ENCODE peak calls at places on chromosome 1, in nine cellular contexts. Y is stomach; K is progenitor cell of endocrine pancreas; A is GM12878; C is hepatocyte; H is PC-9; E is CD8-positive, alpha-beta T cell; V is AG09309; X is IMR-90. R is an unnamed sample.

GRCh38 chr1:111511362-111511761 is 7.9 kb upstream of the ADORA3 start:
- DNase-seq in Y (no peak), K (no peak), A (no peak), C (no peak), H (no peak), E (no peak), V (no peak), X (no peak), R (no peak)

GRCh38 chr1:209323743-209324142 is 259.8 kb upstream of the CAMK1G start:
- DNase-seq in Y (no peak), K (no peak), A (no peak), C (no peak), H (no peak), E (no peak), V (no peak), X (no peak), R (no peak)

GRCh38 chr1:182786223-182787001 is 3.2 kb upstream of the NPL start:
- DNase-seq in Y (peak), K (peak), A (no peak), C (peak), H (peak), E (no peak), V (peak), X (peak), R (peak)

GRCh38 chr1:93567255-93567918 is 114.2 kb downstream of the BCAR3 start:
- DNase-seq in Y (no peak), K (no peak), A (no peak), C (peak), H (no peak), E (no peak), V (peak), X (peak), R (no peak)

GRCh38 chr1:220828211-220828553 is 41.5 kb downstream of the MTARC1 start:
- DNase-seq in Y (no peak), K (no peak), A (no peak), C (no peak), H (no peak), E (no peak), V (no peak), X (no peak), R (no peak)

GRCh38 chr1:248596615-248597014 is 885 bp downstream of the OR2T10 start:
- DNase-seq in Y (no peak), K (no peak), A (no peak), C (no peak), H (no peak), E (no peak), V (no peak), X (no peak), R (no peak)

GRCh38 chr1:108856994-108857393 is at the start of gene AKNAD1:
- DNase-seq in Y (no peak), K (no peak), A (no peak), C (no peak), H (no peak), E (no peak), V (no peak), X (no peak), R (no peak)

GRCh38 chr1:206555473-206555935 is 48.2 kb downstream of the RASSF5 start:
- DNase-seq in Y (no peak), K (no peak), A (no peak), C (peak), H (no peak), E (no peak), V (no peak), X (no peak), R (no peak)

GRCh38 chr1:7301346-7301993 is 469.6 kb upstream of the VAMP3 start:
- DNase-seq in Y (no peak), K (no peak), A (no peak), C (no peak), H (no peak), E (no peak), V (no peak), X (peak), R (no peak)

GRCh38 chr1:26094677-26095383 is 16.8 kb upstream of the PDIK1L start:
- DNase-seq in Y (no peak), K (no peak), A (no peak), C (peak), H (no peak), E (no peak), V (no peak), X (no peak), R (no peak)

GRCh38 chr1:65458730-65459396 is 38.4 kb downstream of the LEPR start:
- DNase-seq in Y (no peak), K (no peak), A (no peak), C (no peak), H (no peak), E (no peak), V (no peak), X (no peak), R (no peak)

GRCh38 chr1:60470231-60470630 is 396.7 kb upstream of the C1orf87 start:
- DNase-seq in Y (no peak), K (no peak), A (no peak), C (no peak), H (no peak), E (no peak), V (no peak), X (no peak), R (no peak)

GRCh38 chr1:64038119-64038518 is 165.3 kb upstream of the UBE2U start:
- DNase-seq in Y (no peak), K (no peak), A (no peak), C (no peak), H (no peak), E (no peak), V (no peak), X (no peak), R (no peak)

GRCh38 chr1:200510228-200510623 is 100.4 kb upstream of the ZNF281 start:
- DNase-seq in Y (peak), K (peak), A (peak), C (peak), H (peak), E (peak), V (peak), X (peak), R (peak)

GRCh38 chr1:32199717-32200072 is 700 bp upstream of the CCDC28B start:
- DNase-seq in Y (peak), K (no peak), A (no peak), C (no peak), H (no peak), E (no peak), V (no peak), X (peak), R (no peak)

GRCh38 chr1:24343412-24344089 is 24.4 kb downstream of the GRHL3 start:
- DNase-seq in Y (no peak), K (no peak), A (no peak), C (no peak), H (no peak), E (no peak), V (no peak), X (no peak), R (no peak)

GRCh38 chr1:166905930-166906329 is 29.9 kb upstream of the TADA1 start:
- DNase-seq in Y (no peak), K (no peak), A (no peak), C (no peak), H (peak), E (no peak), V (peak), X (peak), R (no peak)

GRCh38 chr1:58812926-58813325 is 29.1 kb upstream of the JUN start:
- DNase-seq in Y (no peak), K (no peak), A (no peak), C (no peak), H (no peak), E (peak), V (no peak), X (no peak), R (no peak)

GRCh38 chr1:56000424-56000823 is 578.9 kb downstream of the PLPP3 start:
- DNase-seq in Y (no peak), K (no peak), A (no peak), C (no peak), H (no peak), E (no peak), V (no peak), X (no peak), R (no peak)

GRCh38 chr1:113021430-113022085 is 51.4 kb upstream of the LRIG2 start:
- DNase-seq in Y (no peak), K (no peak), A (no peak), C (peak), H (no peak), E (no peak), V (no peak), X (no peak), R (no peak)

GRCh38 chr1:188672153-188672552 is 1805.5 kb downstream of the BRINP3 start:
- DNase-seq in Y (no peak), K (no peak), A (no peak), C (no peak), H (no peak), E (no peak), V (no peak), X (no peak), R (no peak)

GRCh38 chr1:21366288-21366687 is 73.6 kb upstream of the NBPF3 start:
- DNase-seq in Y (no peak), K (no peak), A (no peak), C (no peak), H (no peak), E (no peak), V (no peak), X (no peak), R (no peak)

GRCh38 chr1:211472724-211473123 is 19.2 kb downstream of the RD3 start:
- DNase-seq in Y (no peak), K (no peak), A (no peak), C (no peak), H (peak), E (no peak), V (no peak), X (no peak), R (peak)

GRCh38 chr1:189524501-189524900 is 953.2 kb downstream of the BRINP3 start:
- DNase-seq in Y (no peak), K (no peak), A (no peak), C (no peak), H (no peak), E (no peak), V (no peak), X (peak), R (no peak)

GRCh38 chr1:109897244-109897955 is 13.2 kb upstream of the CSF1 start:
- DNase-seq in Y (no peak), K (no peak), A (no peak), C (no peak), H (no peak), E (no peak), V (no peak), X (no peak), R (no peak)

GRCh38 chr1:1407101-1407956 is at the start of gene MRPL20:
- DNase-seq in Y (peak), K (peak), A (peak), C (peak), H (peak), E (peak), V (peak), X (peak), R (peak)
- TF ChIP-seq CTCF in Y (no peak), K (peak), A (no peak), C (no peak), H (no peak), E (no peak), V (peak), X (peak), R (no peak)

GRCh38 chr1:193680247-193680923 is 494.0 kb upstream of the B3GALT2 start:
- DNase-seq in Y (no peak), K (no peak), A (no peak), C (no peak), H (no peak), E (no peak), V (no peak), X (no peak), R (no peak)
- TF ChIP-seq CTCF in Y (no peak), K (no peak), A (no peak), C (no peak), H (no peak), E (no peak), V (no peak), X (no peak), R (no peak)

GRCh38 chr1:147811751-147812150 is 51.3 kb upstream of the GJA5 start:
- DNase-seq in Y (no peak), K (no peak), A (no peak), C (no peak), H (no peak), E (no peak), V (no peak), X (no peak), R (no peak)

GRCh38 chr1:147811273-147811672 is 50.9 kb upstream of the GJA5 start:
- DNase-seq in Y (no peak), K (no peak), A (no peak), C (no peak), H (no peak), E (no peak), V (no peak), X (no peak), R (no peak)

GRCh38 chr1:147820898-147821297 is 60.5 kb upstream of the GJA5 start:
- DNase-seq in Y (no peak), K (no peak), A (no peak), C (no peak), H (no peak), E (no peak), V (no peak), X (no peak), R (no peak)

GRCh38 chr1:147812799-147813198 is 52.4 kb upstream of the GJA5 start:
- DNase-seq in Y (no peak), K (no peak), A (no peak), C (no peak), H (no peak), E (no peak), V (no peak), X (no peak), R (no peak)

GRCh38 chr1:147815503-147815902 is 55.1 kb upstream of the GJA5 start:
- DNase-seq in Y (no peak), K (no peak), A (no peak), C (no peak), H (no peak), E (no peak), V (no peak), X (no peak), R (no peak)
- TF ChIP-seq CTCF in Y (no peak), K (no peak), A (no peak), C (no peak), H (no peak), E (no peak), V (no peak), X (no peak), R (no peak)

DNA sequence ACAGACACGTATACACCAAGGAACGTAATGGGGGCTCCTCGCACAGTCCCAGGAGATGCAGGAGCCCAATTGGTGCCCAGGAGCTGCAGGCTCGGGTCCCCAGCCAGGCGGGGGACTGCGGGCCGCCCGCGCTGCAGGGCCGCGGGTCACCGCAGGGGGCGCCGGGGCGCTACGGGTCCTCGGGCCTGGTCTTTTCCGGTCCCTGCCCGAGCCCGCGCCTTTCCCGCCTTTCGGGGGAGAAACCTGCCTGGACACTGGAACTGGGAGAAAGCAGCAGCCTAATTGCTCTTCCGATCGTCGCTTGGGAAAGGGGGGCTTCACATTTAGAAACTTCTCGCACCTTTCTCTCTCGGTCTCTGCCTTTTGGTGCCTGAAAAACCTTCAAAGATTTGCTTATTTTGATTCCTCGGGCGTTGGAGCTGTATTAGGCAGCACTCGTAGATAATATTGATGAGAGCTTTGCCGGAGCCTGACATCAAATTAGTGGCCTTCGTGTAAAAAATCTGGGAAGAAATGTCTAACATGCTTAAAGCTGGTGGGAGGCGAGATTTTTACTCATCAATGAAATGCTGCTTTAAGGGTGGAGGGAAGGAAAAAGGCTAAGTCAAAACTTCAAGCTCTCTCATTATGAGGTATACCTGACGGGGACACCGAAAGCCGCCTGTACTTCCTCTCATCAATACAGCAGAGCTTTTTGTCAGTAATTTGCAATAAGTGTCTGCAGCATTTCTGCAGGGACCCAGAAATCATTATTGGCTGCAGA is 12.6 kb upstream of the BARHL2 start:
- DNase-seq in Y (no peak), K (no peak), A (no peak), C (peak), H (no peak), E (no peak), V (no peak), X (no peak), R (no peak)
- TF ChIP-seq CTCF in Y (no peak), K (peak), A (peak), C (peak), H (no peak), E (peak), V (no peak), X (peak), R (no peak)